ENCODE peak calls at places on chromosomes 12 and 14, in eight cellular contexts. D is RWPE1; Z is NCI-H345; P is activated CD8-positive, alpha-beta T cell treated with anti-CD3 and anti-CD28 coated beads for 36 hours; S is Kasumi-1; N is MM.1S; G is activated naive CD4-positive, alpha-beta T cell treated with Interleukin-2 at 50 U/mL for 16 hours; T is mesothelial cell of epicardium. U is an unnamed sample.

GRCh38 chr14:68109132-68109531 is 289.6 kb downstream of the RAD51B start:
- DNase-seq in G (no peak), T (no peak), P (no peak), Z (no peak), N (no peak), D (no peak), S (no peak), U (peak)

GRCh38 chr14:37901978-37902377 is 305.7 kb upstream of the SSTR1 start:
- DNase-seq in S (no peak), G (no peak), N (no peak), D (no peak), Z (no peak), P (no peak), T (no peak), U (peak)

GRCh38 chr14:99940064-99940463 is 125.2 kb upstream of the EVL start:
- DNase-seq in Z (no peak), G (no peak), T (no peak), S (no peak), N (no peak), D (no peak), P (no peak), U (no peak)

GRCh38 chr12:115693970-115694369 is 583.5 kb downstream of the MED13L start:
- DNase-seq in G (no peak), S (no peak), Z (no peak), N (no peak), D (no peak), T (no peak), P (no peak), U (no peak)

GRCh38 chr14:22159968-22160367 is 429.1 kb downstream of the DAD1 start:
- DNase-seq in T (no peak), D (no peak), S (no peak), Z (no peak), N (peak), P (peak), G (no peak), U (no peak)

GRCh38 chr14:64053694-64054669 is 201.2 kb downstream of the SYNE2 start:
- DNase-seq in D (peak), S (no peak), N (no peak), Z (no peak), G (no peak), T (no peak), P (no peak), U (no peak)

GRCh38 chr14:68309631-68310030 is 483.2 kb downstream of the ZFP36L1 start:
- DNase-seq in S (peak), N (no peak), P (no peak), Z (no peak), G (no peak), D (no peak), T (no peak), U (no peak)

GRCh38 chr12:131364903-131365820 is 345.7 kb upstream of the SFSWAP start:
- DNase-seq in D (no peak), P (no peak), S (no peak), T (no peak), Z (no peak), G (no peak), N (no peak), U (no peak)

GRCh38 chr12:113870035-113870434 is 96.1 kb downstream of the RBM19 start:
- DNase-seq in T (no peak), D (no peak), G (no peak), P (no peak), S (no peak), N (no peak), Z (no peak), U (no peak)

GRCh38 chr14:99523661-99524050 is 42.4 kb downstream of the CCNK start:
- DNase-seq in S (no peak), D (no peak), Z (no peak), G (no peak), T (no peak), N (no peak), P (no peak), U (no peak)

GRCh38 chr12:121096199-121096798 is 36.4 kb upstream of the P2RX7 start:
- DNase-seq in D (no peak), P (no peak), G (no peak), T (no peak), Z (no peak), S (peak), N (no peak), U (no peak)

GRCh38 chr14:50045039-50045711 is 71.2 kb downstream of the VCPKMT start:
- DNase-seq in S (peak), Z (no peak), P (peak), D (no peak), G (peak), N (peak), T (no peak), U (peak)

GRCh38 chr12:125340791-125341190 is 275.6 kb downstream of the AACS start:
- DNase-seq in Z (no peak), P (no peak), T (no peak), G (no peak), N (no peak), S (no peak), D (no peak), U (peak)

GRCh38 chr12:51229116-51229515 is 9.5 kb upstream of the DAZAP2 start:
- DNase-seq in T (no peak), D (no peak), P (no peak), Z (no peak), N (no peak), G (no peak), S (no peak), U (no peak)

GRCh38 chr12:27703720-27704452 is 6.7 kb upstream of the MRPS35 start:
- DNase-seq in S (peak), P (peak), Z (peak), N (peak), G (peak), D (peak), T (peak), U (peak)

GRCh38 chr12:90945070-90945649 is 9.8 kb downstream of the CCER1 start:
- DNase-seq in S (peak), T (no peak), Z (peak), P (no peak), D (peak), N (peak), G (no peak), U (no peak)